ENCODE peak calls at places on chromosome 10, in eight cellular contexts. A, D, O, T, I, L, X and C are unnamed samples. For H3K36me3 and H3K4me1, the result is how much of the 10 kb centered on the place peaks cover.

GRCh38 chr10:35398355-35398754 is 62.0 kb downstream of the CCNY start:
- DNase-seq in I (no peak), T (no peak), L (peak), O (no peak), X (no peak), A (no peak), D (no peak), C (no peak)

GRCh38 chr10:98528166-98528784 is 81.5 kb upstream of the HPS1 start:
- DNase-seq in O (no peak), A (peak), I (no peak), L (no peak), T (no peak), X (no peak), D (no peak), C (no peak)

GRCh38 chr10:132107211-132107946 is 41.6 kb downstream of the JAKMIP3 start:
- DNase-seq in T (no peak), L (no peak), D (no peak), I (peak), X (no peak), A (no peak), O (peak), C (peak)

GRCh38 chr10:49296826-49297225 is 2.1 kb upstream of the C10orf71 start:
- DNase-seq in D (no peak), O (no peak), X (no peak), A (no peak), L (no peak), T (no peak), I (no peak), C (no peak)

GRCh38 chr10:19952611-19953010 is 136.4 kb downstream of the PLXDC2 start:
- DNase-seq in X (no peak), I (no peak), L (no peak), D (no peak), O (no peak), T (no peak), A (no peak), C (no peak)

GRCh38 chr10:6445671-6446278 is 134.3 kb downstream of the PRKCQ start:
- DNase-seq in I (no peak), X (peak), O (peak), A (peak), D (peak), T (no peak), L (peak), C (no peak)

GRCh38 chr10:92125169-92125543 is 165.7 kb downstream of the CPEB3 start:
- DNase-seq in A (no peak), X (no peak), T (peak), I (no peak), L (peak), D (no peak), O (no peak), C (peak)

GRCh38 chr10:99777918-99778716 is 4.3 kb upstream of the ABCC2 start:
- DNase-seq in O (no peak), A (peak), D (no peak), I (no peak), X (no peak), L (no peak), T (no peak), C (no peak)

GRCh38 chr10:86252051-86252450 is 114.5 kb downstream of the GRID1 start:
- DNase-seq in A (no peak), D (no peak), T (no peak), O (no peak), X (no peak), I (no peak), L (no peak), C (no peak)

GRCh38 chr10:58513189-58514101 is 773 bp downstream of the BICC1 start:
- DNase-seq in L (peak), D (peak), X (peak), O (peak), A (peak), T (peak), I (peak), C (peak)

GRCh38 chr10:29377333-29377961 is 88.6 kb downstream of the LYZL1 start:
- DNase-seq in D (no peak), O (no peak), X (no peak), I (no peak), A (peak), L (peak), T (no peak), C (no peak)

GRCh38 chr10:120432209-120432608 is 24.8 kb upstream of the PLPP4 start:
- DNase-seq in A (peak), L (no peak), T (no peak), I (no peak), O (no peak), D (no peak), X (no peak), C (no peak)

GRCh38 chr10:76509501-76509900 is 1078.1 kb downstream of the LRMDA start:
- DNase-seq in O (no peak), T (no peak), I (no peak), A (no peak), D (no peak), X (no peak), L (peak), C (no peak)

GRCh38 chr10:2111936-2112335 is 374.6 kb upstream of the ADARB2 start:
- DNase-seq in A (no peak), I (no peak), X (no peak), D (no peak), L (no peak), T (no peak), O (no peak), C (no peak)

DNA sequence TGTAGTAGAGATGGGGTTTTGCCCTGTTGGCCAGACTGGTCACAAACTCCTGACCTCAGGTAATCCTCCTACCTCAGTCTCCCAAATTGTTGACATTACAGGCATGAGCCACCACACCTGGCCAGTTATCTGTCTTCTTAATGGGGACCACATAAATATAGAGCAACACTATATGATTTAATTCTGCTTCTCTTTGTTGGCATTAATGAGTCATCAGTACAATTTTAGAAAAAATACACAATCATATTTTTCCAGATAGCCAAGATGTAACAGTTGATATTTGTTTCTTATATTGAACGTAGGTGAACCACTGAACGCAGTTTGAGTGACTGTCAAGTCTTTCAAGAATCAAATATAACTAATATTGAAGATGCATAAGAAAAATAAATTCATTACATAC is 48.5 kb downstream of the LCOR start:
- DNase-seq in I (no peak), X (no peak), A (peak), D (no peak), T (no peak), L (no peak), O (no peak), C (no peak)
- H3K36me3 ChIP-seq in I (under half), X (under half), A (under half), D (under half), T (under half), L (under half), O (under half), C (under half)

DNA sequence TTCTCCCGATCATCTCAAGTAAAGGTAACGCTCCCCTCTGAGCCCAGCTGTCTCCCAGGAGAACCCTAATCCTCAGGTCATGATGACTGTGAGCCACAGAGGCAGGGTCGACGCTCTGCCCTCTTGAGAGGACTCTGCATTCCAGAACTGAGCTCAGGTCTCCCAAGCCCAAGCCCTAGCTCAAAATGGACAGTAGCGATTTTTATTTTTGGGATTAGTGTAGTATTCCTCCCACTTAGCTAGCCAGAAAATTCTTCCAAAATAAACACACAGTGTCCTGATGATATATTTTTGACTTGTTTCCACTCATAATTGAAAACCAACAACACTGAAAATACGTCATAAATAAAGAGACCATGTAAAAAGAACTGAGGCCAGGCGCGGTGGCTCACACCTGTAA is 462.0 kb upstream of the MGMT start:
- DNase-seq in I (no peak), L (no peak), D (no peak), O (no peak), X (no peak), T (no peak), A (no peak), C (no peak)
- H3K4me1 ChIP-seq in I (under half), L (under half), D (under half), O (under half), X (under half), T (under half), A (under half), C (under half)

GRCh38 chr10:42618424-42618823 is 19.9 kb downstream of the ZNF33B start:
- DNase-seq in T (no peak), I (no peak), O (no peak), D (no peak), A (no peak), X (no peak), L (no peak), C (no peak)

DNA sequence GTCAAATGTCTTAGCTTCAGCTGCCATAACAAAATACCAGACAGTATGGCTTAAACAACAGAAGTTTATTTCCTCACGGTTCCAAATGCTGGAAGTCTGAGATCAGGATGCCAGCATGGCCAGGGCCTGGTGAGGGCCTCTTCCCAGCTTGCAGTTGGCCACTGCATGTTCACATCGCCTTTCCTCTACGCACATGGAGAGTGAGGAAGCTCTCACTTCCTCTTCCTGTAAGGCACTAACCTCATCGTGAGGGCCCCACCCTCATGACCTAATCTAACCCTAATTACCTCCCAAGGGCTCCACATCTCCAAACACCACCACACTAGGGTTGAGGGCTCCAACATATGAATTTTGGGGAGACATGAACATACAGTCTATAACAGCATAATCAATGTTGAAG is 14.4 kb downstream of the ZNF33B start:
- DNase-seq in L (no peak), T (no peak), O (no peak), X (no peak), I (no peak), A (no peak), D (no peak), C (no peak)
- H3K36me3 ChIP-seq in L (under half), T (under half), O (half or more), X (half or more), I (under half), A (under half), D (under half), C (under half)

GRCh38 chr10:110502851-110503301 is 5.2 kb downstream of the DUSP5 start:
- DNase-seq in I (peak), X (peak), D (peak), O (no peak), A (peak), T (no peak), L (peak), C (peak)
- H3K4me1 ChIP-seq in I (under half), X (half or more), D (under half), O (half or more), A (half or more), T (under half), L (under half), C (half or more)

DNA sequence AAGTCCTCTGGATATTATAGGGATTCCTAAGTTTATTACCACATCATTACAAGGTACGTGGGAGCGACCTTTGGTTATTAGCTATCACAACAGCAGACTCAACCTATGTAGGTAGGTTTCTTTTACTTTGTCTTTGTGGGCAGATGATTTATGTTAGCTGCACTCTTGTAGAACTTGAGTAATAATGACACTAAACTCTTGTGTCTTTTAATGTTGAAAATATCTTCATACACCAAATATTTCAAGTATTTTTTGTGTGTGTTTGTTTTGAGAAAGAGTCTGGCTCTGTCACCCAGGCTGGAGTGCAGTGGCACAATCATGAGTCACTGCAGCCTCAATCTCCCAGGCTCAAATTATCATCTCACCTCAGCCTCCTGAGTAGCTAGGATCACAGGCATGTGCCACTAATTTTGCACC is 19.2 kb upstream of the SUPV3L1 start:
- DNase-seq in L (no peak), T (no peak), O (no peak), I (no peak), A (no peak), X (no peak), D (no peak), C (no peak)
- H3K36me3 ChIP-seq in L (under half), T (under half), O (half or more), I (under half), A (under half), X (half or more), D (under half), C (half or more)

GRCh38 chr10:71263376-71263775 is 51.0 kb downstream of the UNC5B start:
- DNase-seq in X (peak), I (no peak), A (peak), O (no peak), T (peak), D (no peak), L (no peak), C (peak)
- H3K4me1 ChIP-seq in X (half or more), I (under half), A (under half), O (under half), T (under half), D (under half), L (half or more), C (half or more)

GRCh38 chr10:117501460-117502035 is 41.0 kb upstream of the EMX2 start:
- DNase-seq in O (no peak), A (no peak), X (no peak), I (peak), D (no peak), T (no peak), L (no peak), C (no peak)

GRCh38 chr10:117503886-117504205 is 38.7 kb upstream of the EMX2 start:
- DNase-seq in D (no peak), L (no peak), I (no peak), X (no peak), O (no peak), T (no peak), A (no peak), C (no peak)

GRCh38 chr10:117502421-117503169 is 40.0 kb upstream of the EMX2 start:
- DNase-seq in T (no peak), I (peak), X (no peak), D (no peak), O (no peak), L (no peak), A (no peak), C (no peak)

GRCh38 chr10:117504601-117505000 is 37.9 kb upstream of the EMX2 start:
- DNase-seq in I (no peak), A (no peak), D (no peak), X (no peak), T (no peak), O (no peak), L (no peak), C (no peak)

GRCh38 chr10:117503170-117503885 is 39.2 kb upstream of the EMX2 start:
- DNase-seq in I (no peak), D (no peak), X (no peak), L (peak), A (no peak), O (no peak), T (no peak), C (no peak)
- H3K36me3 ChIP-seq in I (under half), D (under half), X (under half), L (under half), A (under half), O (under half), T (under half), C (under half)

DNA sequence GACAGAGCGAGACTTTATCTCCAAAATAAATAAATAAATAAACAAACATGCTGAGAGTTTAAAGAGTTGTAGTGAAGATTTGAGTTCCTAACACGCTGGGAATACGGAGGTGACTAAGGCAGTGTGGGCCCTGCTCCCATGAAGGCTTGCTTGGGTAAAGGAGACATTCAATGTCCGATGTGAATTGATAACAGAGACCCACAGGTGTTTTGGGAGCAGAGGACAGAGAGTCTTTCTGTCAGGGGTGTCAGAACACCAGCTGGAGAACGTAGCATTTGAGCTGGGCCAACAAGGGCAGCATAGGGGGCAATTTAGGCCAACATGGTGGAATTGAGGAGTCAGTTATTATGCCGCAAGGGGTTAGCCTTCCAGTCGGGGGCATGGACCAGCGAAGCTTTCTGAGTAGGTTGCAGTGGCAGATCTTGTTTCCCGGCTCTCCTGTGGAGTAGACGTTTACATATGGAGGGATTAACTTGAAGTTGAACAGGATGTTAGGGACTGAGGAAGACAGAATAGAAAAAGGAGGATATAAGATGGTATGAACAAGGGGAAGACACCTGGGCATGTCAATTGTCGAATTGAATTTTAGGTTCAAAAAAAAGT is 5.6 kb downstream of the PROSER2 start:
- DNase-seq in I (no peak), O (no peak), X (no peak), L (no peak), A (no peak), D (no peak), T (no peak), C (no peak)
- H3K4me1 ChIP-seq in I (under half), O (under half), X (under half), L (under half), A (under half), D (under half), T (under half), C (under half)

DNA sequence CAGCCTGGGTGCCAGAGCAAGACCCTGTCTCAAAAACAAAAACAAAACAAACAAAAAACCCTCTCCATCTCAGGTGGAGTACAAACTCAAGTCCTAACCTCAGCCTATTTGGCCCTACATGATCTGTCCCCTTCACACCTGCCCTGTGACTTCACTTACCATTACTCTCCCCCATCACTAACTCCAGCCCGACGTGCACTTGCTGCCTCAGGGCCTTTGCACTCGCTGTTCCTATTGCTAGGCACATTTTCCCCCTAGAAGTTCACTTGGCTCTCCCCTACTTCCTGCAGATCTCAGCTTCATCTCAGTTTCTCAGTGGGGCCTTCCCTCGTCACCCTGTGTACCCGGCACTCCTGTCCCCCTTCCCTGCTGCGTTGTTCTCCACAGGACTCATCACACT is 8.5 kb upstream of the LRMDA start:
- DNase-seq in X (no peak), T (no peak), D (no peak), L (no peak), O (no peak), I (no peak), A (no peak), C (no peak)
- H3K36me3 ChIP-seq in X (under half), T (under half), D (under half), L (under half), O (under half), I (under half), A (under half), C (under half)